ENCODE peak calls at places on chromosomes 7 and 10, in eight cellular contexts. D, J, M, C, R, Y, T and L are unnamed samples.

GRCh38 chr10:98446121-98446655 is 547 bp downstream of the HPS1 start:
- DNase-seq in T (no peak), M (no peak), R (peak; percentile 21), D (peak; percentile 82), J (peak; percentile 64), C (no peak), Y (no peak), L (peak; percentile 38)

GRCh38 chr7:17130281-17131059 is 168.0 kb upstream of the AHR start:
- DNase-seq in Y (no peak), J (peak; percentile 46), M (peak; percentile 76), T (peak; percentile 95), D (no peak), R (peak; percentile 90), C (no peak), L (no peak)

GRCh38 chr7:366171-366916 is 76.4 kb downstream of the FOXL3 start:
- DNase-seq in J (no peak), T (no peak), R (peak; percentile 17), D (peak; percentile 47), M (no peak), Y (peak; percentile 6), C (no peak), L (no peak)

GRCh38 chr10:21278491-21279216 is 246.8 kb downstream of the SKIDA1 start:
- DNase-seq in J (peak; percentile 98), M (peak; percentile 90), D (peak; percentile 94), Y (peak; percentile 89), R (peak; percentile 90), C (peak; percentile 66), T (peak; percentile 97), L (peak; percentile 91)

GRCh38 chr7:78125884-78126283 is 327.3 kb downstream of the PHTF2 start:
- DNase-seq in D (no peak), J (no peak), T (peak; percentile 58), C (no peak), Y (no peak), M (peak; percentile 73), R (peak; percentile 93), L (no peak)

GRCh38 chr10:89278034-89278535 is 23.8 kb upstream of the IFIT2 start:
- DNase-seq in M (peak; percentile 98), T (peak; percentile 86), C (no peak), D (no peak), R (peak; percentile 98), Y (no peak), J (no peak), L (peak; percentile 81)

GRCh38 chr10:21396889-21397288 is 128.6 kb downstream of the SKIDA1 start:
- DNase-seq in R (peak; percentile 47), M (no peak), Y (no peak), C (no peak), D (no peak), J (no peak), T (no peak), L (no peak)

GRCh38 chr10:16612148-16612742 is 90.6 kb upstream of the C1QL3 start:
- DNase-seq in C (peak; percentile 57), R (peak; percentile 46), Y (no peak), D (no peak), J (peak; percentile 78), M (peak; percentile 16), T (peak; percentile 33), L (no peak)

GRCh38 chr10:70481831-70482530 is 3.4 kb downstream of the PALD1 start:
- DNase-seq in M (no peak), Y (peak; percentile 80), T (no peak), R (no peak), D (no peak), C (no peak), J (no peak), L (peak; percentile 52)

GRCh38 chr7:90877201-90877600 is 281.1 kb downstream of the CDK14 start:
- DNase-seq in T (no peak), M (no peak), C (no peak), R (no peak), Y (no peak), D (no peak), J (no peak), L (no peak)

GRCh38 chr7:40200791-40201190 is 66.0 kb downstream of the SUGCT start:
- DNase-seq in D (no peak), M (no peak), R (peak; percentile 87), C (no peak), T (no peak), Y (no peak), J (no peak), L (no peak)

GRCh38 chr10:55631071-55631654 is 729.9 kb downstream of the ZWINT start:
- DNase-seq in C (no peak), D (peak; percentile 80), J (peak; percentile 91), Y (peak; percentile 55), R (no peak), T (peak; percentile 70), M (peak; percentile 86), L (peak; percentile 18)

GRCh38 chr10:51564896-51565505 is 134.4 kb downstream of the CSTF2T start:
- DNase-seq in R (no peak), C (no peak), M (no peak), T (no peak), D (no peak), J (no peak), Y (no peak), L (no peak)

GRCh38 chr7:158110661-158111555 is 476.7 kb downstream of the PTPRN2 start:
- DNase-seq in C (no peak), D (no peak), J (no peak), T (no peak), R (no peak), M (peak; percentile 62), Y (no peak), L (no peak)

GRCh38 chr10:102245101-102245931 is at the start of gene GBF1:
- DNase-seq in C (peak; percentile 95), T (peak; percentile 100), R (peak; percentile 100), J (peak; percentile 100), M (peak; percentile 99), Y (peak; percentile 94), D (peak; percentile 94), L (peak; percentile 94)

GRCh38 chr10:102243304-102243703 is 2.0 kb upstream of the PITX3 start:
- DNase-seq in M (peak; percentile 70), D (no peak), R (peak; percentile 83), C (no peak), T (no peak), J (no peak), Y (no peak), L (no peak)

GRCh38 chr10:102247724-102248123 is 2.4 kb downstream of the GBF1 start:
- DNase-seq in T (no peak), D (no peak), J (no peak), R (no peak), Y (no peak), M (no peak), C (no peak), L (no peak)

GRCh38 chr10:102245932-102246251 is 560 bp downstream of the GBF1 start:
- DNase-seq in J (no peak), R (no peak), D (no peak), T (no peak), C (no peak), Y (no peak), M (no peak), L (no peak)

GRCh38 chr10:102246261-102246660 is 929 bp downstream of the GBF1 start:
- DNase-seq in R (peak; percentile 56), M (no peak), C (no peak), T (no peak), Y (no peak), J (no peak), D (no peak), L (no peak)
- H3K4me1 ChIP-seq in R (peaks cover 13% of the 10 kb centered on the region), M (peaks cover 33% of the 10 kb centered on the region), C (peaks cover 33% of the 10 kb centered on the region), T (peaks cover 28% of the 10 kb centered on the region), Y (peaks cover 64% of the 10 kb centered on the region), J (peaks cover 15% of the 10 kb centered on the region), D (peaks cover 39% of the 10 kb centered on the region), L (no peaks in the 10 kb centered on the region)

GRCh38 chr7:141776374-141776773 is at the start of gene TAS2R4:
- DNase-seq in C (no peak), T (no peak), M (no peak), J (no peak), D (no peak), R (no peak), Y (no peak), L (no peak)
- H3K4me3 ChIP-seq in C (no peak within 1 kb of the TSS), T (no peak within 1 kb of the TSS), M (no peak within 1 kb of the TSS), J (no peak within 1 kb of the TSS), D (no peak within 1 kb of the TSS), R (no peak within 1 kb of the TSS), Y (no peak within 1 kb of the TSS), L (no peak within 1 kb of the TSS)

GRCh38 chr10:80204193-80204714 is 1.1 kb downstream of the ANXA11 start:
- DNase-seq in M (peak; percentile 82), C (no peak), R (no peak), J (peak; percentile 74), Y (peak; percentile 59), T (peak; percentile 28), D (peak; percentile 87), L (no peak)

GRCh38 chr10:80203835-80204148 is 1.5 kb downstream of the ANXA11 start:
- DNase-seq in J (no peak), D (no peak), C (no peak), R (no peak), Y (no peak), M (no peak), T (no peak), L (no peak)

GRCh38 chr10:80205478-80206276 is at the start of gene ANXA11:
- DNase-seq in J (peak; percentile 87), C (peak; percentile 89), Y (peak; percentile 91), D (peak; percentile 94), M (peak; percentile 100), T (peak; percentile 82), R (peak; percentile 54), L (peak; percentile 86)

GRCh38 chr10:80206277-80206655 is 929 bp upstream of the ANXA11 start:
- DNase-seq in D (no peak), J (no peak), C (no peak), Y (no peak), R (no peak), T (no peak), M (no peak), L (no peak)

DNA sequence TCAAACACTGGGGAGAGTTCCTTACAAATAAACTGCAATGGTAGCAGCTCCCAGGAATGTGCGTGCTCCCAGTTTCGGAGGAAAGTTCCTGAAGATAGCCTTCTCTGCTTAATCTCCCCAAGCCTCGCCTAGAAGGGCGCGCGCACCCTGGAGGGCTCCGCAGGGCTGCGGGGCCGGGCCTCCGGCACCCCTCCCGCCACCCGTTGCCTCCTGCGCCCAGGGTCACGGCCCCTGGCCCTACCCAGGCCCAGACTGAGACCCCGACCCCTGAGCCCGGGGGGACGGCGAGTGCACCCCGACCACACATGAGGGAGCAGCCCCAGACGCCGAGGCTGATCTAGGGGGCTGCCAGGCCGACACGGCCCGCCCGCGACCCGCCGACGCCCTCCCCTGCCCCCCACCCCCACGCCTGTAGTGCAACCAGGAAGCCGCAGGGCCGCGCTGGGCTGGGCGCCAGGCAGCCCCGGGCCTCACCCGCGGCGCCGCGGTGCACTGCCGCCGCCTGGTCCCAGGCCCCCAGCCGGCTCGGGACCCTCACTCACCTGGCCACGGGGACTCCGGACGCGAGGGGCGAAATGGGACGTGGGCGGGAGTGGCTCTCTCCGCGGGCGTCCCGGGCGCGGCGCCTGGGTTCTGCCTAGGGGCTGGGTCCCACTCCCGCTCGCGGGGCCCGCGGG is 398 bp downstream of the ANXA11 start:
- DNase-seq in R (peak; percentile 30), C (peak; percentile 51), D (peak; percentile 84), Y (peak; percentile 71), T (no peak), J (peak; percentile 60), M (peak; percentile 75), L (peak; percentile 55)
- H3K4me1 ChIP-seq in R (peaks cover 20% of the 10 kb centered on the region), C (peaks cover 33% of the 10 kb centered on the region), D (peaks cover 62% of the 10 kb centered on the region), Y (peaks cover 51% of the 10 kb centered on the region), T (peaks cover 67% of the 10 kb centered on the region), J (peaks cover 41% of the 10 kb centered on the region), M (peaks cover 81% of the 10 kb centered on the region), L (peaks cover 9% of the 10 kb centered on the region)

DNA sequence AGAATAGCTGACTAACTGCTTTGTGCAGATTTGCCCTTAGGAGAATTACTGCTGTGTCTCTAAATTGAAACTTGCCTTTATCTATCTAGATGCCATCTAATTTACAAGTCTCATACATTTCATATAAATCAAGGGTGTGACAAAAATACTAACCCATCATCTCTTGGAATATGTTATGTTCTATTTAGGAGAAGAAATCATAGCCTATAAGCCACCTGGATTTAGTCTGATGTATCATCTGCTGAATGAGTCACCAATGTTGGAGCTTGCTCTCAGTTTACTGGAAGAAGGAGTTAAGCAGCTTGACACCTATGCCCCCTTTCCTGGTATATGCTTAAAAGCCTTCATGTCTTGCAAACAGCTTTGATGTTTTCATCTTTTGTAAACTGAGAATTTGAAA is 43.5 kb downstream of the NUP205 start:
- DNase-seq in R (peak; percentile 67), T (no peak), C (no peak), M (no peak), J (no peak), D (no peak), Y (no peak), L (no peak)
- H3K4me3 ChIP-seq in R (no peak overlapping the region), T (no peak overlapping the region), C (no peak overlapping the region), M (no peak overlapping the region), J (no peak overlapping the region), D (no peak overlapping the region), Y (no peak overlapping the region), L (no peak overlapping the region)